ENCODE peak calls at places on chromosome 4, in nine cellular contexts. Z is GM13976; J is IMR-90; C is thoracic aorta; O is heart right ventricle; L is activated T-cell treated with anti-CD3 and anti-CD28 coated beads, Interleukin-2, amount 50 U/mL, for 24 hours; K is psoas muscle; Y is left colon; B is CD4-positive, alpha-beta T cell. P is an unnamed sample.

GRCh38 chr4:186021461-186022167 is 47.3 kb upstream of the TLR3 start:
- DNase-seq in L (no peak), O (peak), J (peak), K (no peak), Z (peak), B (no peak), Y (no peak), C (no peak), P (no peak)

GRCh38 chr4:161486454-161486853 is 677.3 kb downstream of the FSTL5 start:
- DNase-seq in Y (no peak), Z (no peak), J (no peak), B (no peak), K (no peak), L (no peak), O (no peak), C (no peak), P (no peak)

GRCh38 chr4:183394166-183394951 is 50.1 kb upstream of the CDKN2AIP start:
- DNase-seq in Z (no peak), C (no peak), B (no peak), J (no peak), Y (no peak), O (no peak), K (no peak), L (no peak), P (no peak)

GRCh38 chr4:177119021-177119461 is 190.6 kb upstream of the NEIL3 start:
- DNase-seq in Y (no peak), K (no peak), C (no peak), Z (no peak), J (peak), O (no peak), L (no peak), B (no peak), P (no peak)

GRCh38 chr4:117455088-117455487 is 369.7 kb upstream of the TRAM1L1 start:
- DNase-seq in J (no peak), B (no peak), Y (no peak), C (no peak), O (no peak), L (no peak), K (no peak), Z (no peak), P (no peak)

GRCh38 chr4:15654556-15655222 is 468 bp downstream of the FBXL5 start:
- DNase-seq in C (no peak), Y (peak), J (peak), B (peak), L (peak), Z (peak), K (peak), O (peak), P (peak)

GRCh38 chr4:102627831-102628523 is 126.8 kb downstream of the NFKB1 start:
- DNase-seq in Z (peak), Y (no peak), J (peak), C (no peak), K (no peak), L (peak), O (no peak), B (no peak), P (no peak)

GRCh38 chr4:5524451-5524850 is 183.9 kb downstream of the EVC2 start:
- DNase-seq in C (no peak), Z (no peak), O (no peak), K (no peak), Y (no peak), J (no peak), L (no peak), B (no peak), P (no peak)

GRCh38 chr4:15682340-15682725 is 706 bp downstream of the FAM200B start:
- DNase-seq in Z (no peak), O (no peak), L (no peak), Y (no peak), J (no peak), C (no peak), K (no peak), B (no peak), P (no peak)

GRCh38 chr4:23924556-23924955 is 34.7 kb upstream of the PPARGC1A start:
- DNase-seq in Z (no peak), L (no peak), Y (no peak), C (no peak), K (no peak), O (no peak), B (no peak), J (no peak), P (no peak)

GRCh38 chr4:3445829-3446545 is 4.2 kb downstream of the HGFAC start:
- DNase-seq in Z (no peak), B (no peak), L (no peak), Y (no peak), O (peak), J (no peak), C (no peak), K (peak), P (no peak)

GRCh38 chr4:5374577-5374976 is 323.3 kb downstream of the STK32B start:
- DNase-seq in L (no peak), J (peak), Z (no peak), B (no peak), Y (no peak), O (no peak), K (no peak), C (no peak), P (no peak)

GRCh38 chr4:8384397-8385060 is 56.0 kb downstream of the ACOX3 start:
- DNase-seq in J (no peak), O (no peak), Y (no peak), L (no peak), C (no peak), Z (no peak), B (no peak), K (no peak), P (no peak)

GRCh38 chr4:153447175-153447887 is 18.8 kb upstream of the TMEM131L start:
- DNase-seq in Y (no peak), Z (no peak), K (no peak), J (peak), L (no peak), O (no peak), C (no peak), B (no peak), P (no peak)

GRCh38 chr4:73066928-73067327 is 2.6 kb downstream of the COX18 start:
- DNase-seq in Z (no peak), L (no peak), O (no peak), C (no peak), B (peak), J (no peak), K (no peak), Y (no peak), P (no peak)

GRCh38 chr4:166657261-166657660 is 577.0 kb downstream of the SPOCK3 start:
- DNase-seq in L (no peak), Y (no peak), J (no peak), C (no peak), B (no peak), Z (no peak), O (no peak), K (no peak), P (no peak)

P was measured in natural killer cell.